ENCODE peak calls at places on chromosomes 3 and 15, in nine cellular contexts. V is neural progenitor cell, J is IMR-90, X is fibroblast of lung, U is mesendoderm, I is mesenchymal stem cell, F is kidney, Q is endodermal cell, G is neuronal stem cell. R is an unnamed sample.

GRCh38 chr15:66737243-66738010 is 35.4 kb downstream of the SMAD6 start:
- DNase-seq in U (no peak), G (no peak), J (no peak), F (peak; percentile 50), I (no peak), Q (no peak), X (no peak), V (no peak), R (no peak)

GRCh38 chr3:14608298-14608697 is 43.3 kb upstream of the CCDC174 start:
- DNase-seq in I (no peak), F (no peak), U (peak; percentile 54), J (no peak), X (no peak), Q (peak; percentile 66), V (peak; percentile 25), G (no peak), R (no peak)

GRCh38 chr3:196406806-196407470 is 25.3 kb downstream of the UBXN7 start:
- DNase-seq in F (no peak), J (peak; percentile 86), G (no peak), I (peak; percentile 67), U (peak; percentile 19), Q (no peak), V (no peak), X (peak; percentile 82), R (no peak)

GRCh38 chr3:151265866-151266265 is 12.5 kb downstream of the P2RY14 start:
- DNase-seq in U (peak; percentile 94), G (peak; percentile 26), V (peak; percentile 27), X (no peak), Q (peak; percentile 62), I (peak; percentile 57), J (no peak), F (no peak), R (no peak)

GRCh38 chr3:10883478-10884234 is 67.6 kb downstream of the SLC6A11 start:
- DNase-seq in Q (peak; percentile 77), G (peak; percentile 17), I (no peak), V (peak; percentile 69), U (peak; percentile 41), J (peak; percentile 3), X (peak; percentile 5), F (no peak), R (no peak)

GRCh38 chr3:141795719-141796435 is 32.7 kb downstream of the GRK7 start:
- DNase-seq in J (no peak), F (no peak), V (peak; percentile 41), I (peak; percentile 37), G (no peak), X (peak; percentile 7), Q (no peak), U (no peak), R (peak; percentile 66)

GRCh38 chr3:3127432-3128010 is 781 bp downstream of the TRNT1 start:
- DNase-seq in U (peak; percentile 38), G (no peak), I (peak; percentile 31), J (peak; percentile 11), X (peak; percentile 18), F (no peak), V (peak; percentile 16), Q (peak; percentile 52), R (no peak)

GRCh38 chr3:42472555-42472954 is 29.9 kb upstream of the VIPR1 start:
- DNase-seq in Q (no peak), V (no peak), X (no peak), U (no peak), J (no peak), I (no peak), G (no peak), F (no peak), R (no peak)

GRCh38 chr15:80769471-80770355 is 9.5 kb upstream of the CEMIP start:
- DNase-seq in Q (no peak), U (peak; percentile 45), G (no peak), J (no peak), I (no peak), F (no peak), X (no peak), V (no peak), R (no peak)

GRCh38 chr3:51610708-51611107 is 60.3 kb upstream of the TEX264 start:
- DNase-seq in J (no peak), F (no peak), U (no peak), Q (no peak), V (no peak), I (no peak), X (no peak), G (no peak), R (no peak)

GRCh38 chr3:187484547-187485325 is 116.6 kb downstream of the RTP4 start:
- DNase-seq in Q (peak; percentile 62), G (no peak), V (peak; percentile 13), F (no peak), J (no peak), U (peak; percentile 90), I (no peak), X (no peak), R (no peak)

GRCh38 chr3:8659242-8659641 is 14.6 kb upstream of the SSUH2 start:
- DNase-seq in X (no peak), G (no peak), J (no peak), Q (peak; percentile 29), F (no peak), U (no peak), I (no peak), V (no peak), R (no peak)

GRCh38 chr3:52357151-52358080 is 41.3 kb downstream of the DNAH1 start:
- DNase-seq in V (no peak), G (no peak), J (no peak), Q (no peak), I (no peak), X (no peak), U (no peak), F (peak; percentile 42), R (no peak)

DNA sequence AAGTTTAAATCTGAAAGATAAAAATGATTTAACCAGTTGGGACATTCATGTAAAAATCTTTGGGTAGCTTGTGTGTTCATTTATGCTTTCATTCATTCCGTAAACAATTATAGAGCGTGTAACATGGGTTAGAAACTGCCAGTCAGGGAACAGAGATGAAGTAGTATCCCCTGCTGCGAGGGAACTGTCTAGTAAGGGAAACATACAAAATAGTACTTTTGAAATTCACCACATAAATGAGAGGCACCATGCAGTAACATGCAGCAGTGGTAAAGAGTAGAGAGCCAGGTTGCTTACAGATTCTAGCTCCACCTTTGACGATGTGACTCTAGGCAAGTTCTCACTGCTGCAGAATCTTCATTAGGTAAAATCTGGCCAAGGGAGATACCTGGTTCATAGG is 921 bp downstream of the DZIP3 start:
- DNase-seq in G (no peak), X (peak; percentile 8), F (no peak), I (peak; percentile 21), U (peak; percentile 8), Q (no peak), V (peak; percentile 6), J (no peak), R (no peak)
- H3K9ac ChIP-seq in G (no peak overlapping the region), X (peak overlapping the region; percentile 89), F (no peak overlapping the region), I (peak overlapping the region; percentile 98), U (peak overlapping the region; percentile 57), Q (peak overlapping the region; percentile 95), V (peak overlapping the region; percentile 97), J (peak overlapping the region; percentile 97), R (peak overlapping the region; percentile 93)

DNA sequence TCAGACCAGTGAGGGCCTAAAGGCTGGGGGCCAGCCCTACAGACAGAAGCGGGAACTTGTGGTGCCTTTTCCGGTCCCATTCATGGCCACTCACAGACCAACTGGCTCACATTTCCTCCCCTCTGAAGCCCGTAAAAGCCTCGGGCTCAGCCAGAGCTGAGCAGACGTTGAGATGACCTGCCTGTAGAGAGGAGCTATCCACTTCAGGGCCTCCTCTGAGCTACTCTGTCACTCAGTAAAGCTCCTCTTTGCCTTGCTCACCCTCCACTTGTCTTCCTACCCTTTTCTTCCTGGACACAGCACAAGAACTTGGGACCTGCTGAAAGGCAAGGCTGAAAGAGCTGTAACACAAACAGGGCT is 53.5 kb downstream of the SLMAP start:
- DNase-seq in I (no peak), X (no peak), U (no peak), G (no peak), V (no peak), J (no peak), Q (no peak), F (no peak), R (no peak)
- H3K9ac ChIP-seq in I (no peak overlapping the region), X (no peak overlapping the region), U (no peak overlapping the region), G (no peak overlapping the region), V (no peak overlapping the region), J (no peak overlapping the region), Q (no peak overlapping the region), F (no peak overlapping the region), R (no peak overlapping the region)

DNA sequence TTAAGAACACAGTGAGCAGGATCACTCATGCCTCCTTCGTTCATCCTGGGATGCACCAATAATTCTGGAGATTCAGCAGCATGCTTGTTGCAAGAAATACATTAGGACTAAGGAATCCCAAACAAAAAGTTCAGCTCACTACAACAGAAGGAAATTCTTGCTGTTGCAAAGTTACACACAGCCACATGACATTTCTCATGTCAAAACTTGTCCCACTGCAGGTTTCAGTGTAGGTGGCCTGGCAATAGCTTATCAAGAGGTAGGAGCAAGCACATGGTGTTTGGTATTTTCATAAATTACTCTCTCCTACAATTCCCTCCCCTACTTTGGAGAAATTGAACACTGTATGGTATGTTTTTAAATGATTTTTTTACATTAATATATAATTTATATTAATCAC is 399.6 kb upstream of the EPHA3 start:
- DNase-seq in I (no peak), V (no peak), U (no peak), J (no peak), G (no peak), F (no peak), X (no peak), Q (no peak), R (no peak)
- H3K9ac ChIP-seq in I (no peak overlapping the region), V (no peak overlapping the region), U (no peak overlapping the region), J (no peak overlapping the region), G (no peak overlapping the region), F (no peak overlapping the region), X (no peak overlapping the region), Q (no peak overlapping the region), R (no peak overlapping the region)

DNA sequence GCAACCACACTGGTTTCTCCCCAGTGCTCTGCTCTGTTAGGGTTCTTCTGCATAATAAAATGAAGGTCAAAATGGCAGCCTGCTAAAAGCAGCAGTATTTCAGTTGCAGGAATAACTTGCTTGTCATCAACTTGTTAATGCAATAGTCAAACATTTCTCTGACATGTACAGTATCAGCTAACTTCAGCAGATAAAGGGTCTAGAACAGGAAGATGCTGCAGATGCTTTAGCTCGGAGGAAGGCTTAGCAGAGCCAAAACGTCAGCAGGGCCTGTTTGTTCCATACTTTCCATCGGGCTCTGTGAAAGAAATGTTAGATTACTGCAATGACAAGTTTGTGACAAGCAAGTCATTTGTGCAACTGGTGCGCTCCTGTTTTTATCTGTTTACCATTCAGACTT is 291.9 kb downstream of the TIGIT start:
- DNase-seq in F (no peak), G (no peak), J (no peak), Q (no peak), V (no peak), U (no peak), X (no peak), I (no peak), R (no peak)
- H3K9ac ChIP-seq in F (no peak overlapping the region), G (no peak overlapping the region), J (no peak overlapping the region), Q (no peak overlapping the region), V (no peak overlapping the region), U (no peak overlapping the region), X (no peak overlapping the region), I (no peak overlapping the region), R (no peak overlapping the region)

DNA sequence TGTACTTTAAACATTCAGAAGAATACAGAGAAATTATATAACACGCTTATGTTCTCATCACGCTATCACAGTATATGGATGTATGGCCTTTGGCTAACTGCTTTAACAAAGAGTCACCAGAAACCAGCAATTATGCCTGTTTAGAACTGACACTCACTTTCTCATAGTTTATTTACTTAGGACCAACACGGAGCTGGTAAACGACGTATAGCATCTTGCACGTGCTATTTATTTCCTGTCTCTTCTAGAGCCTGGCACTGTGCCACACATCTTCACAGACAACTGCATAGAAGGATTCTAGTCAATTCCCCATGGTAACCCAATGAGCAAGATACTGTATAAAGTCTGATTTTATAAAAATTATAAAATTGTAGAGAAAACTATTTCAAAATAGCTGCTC is 43.6 kb downstream of the TBC1D2B start:
- DNase-seq in V (no peak), X (no peak), J (peak; percentile 41), U (no peak), F (no peak), G (no peak), Q (no peak), I (peak; percentile 41), R (peak; percentile 37)
- H3K9ac ChIP-seq in V (no peak overlapping the region), X (no peak overlapping the region), J (no peak overlapping the region), U (no peak overlapping the region), F (no peak overlapping the region), G (no peak overlapping the region), Q (no peak overlapping the region), I (peak overlapping the region; percentile 44), R (no peak overlapping the region)

R was measured in SK-N-MC.